ENCODE peak calls at places on chromosomes 1 and 21, in four cellular contexts. One of them, this sample, is unnamed.

GRCh38 chr1:160083968-160084770 is 2.8 kb downstream of the KCNJ9 start:
- DNase-seq in GM23338: peak
- DNase-seq in transverse colon: peak
- DNase-seq in GM12891: peak
- DNase-seq in this sample: peak

GRCh38 chr1:85502625-85503083 is 37.7 kb upstream of the DDAH1 start:
- DNase-seq in GM23338: peak
- DNase-seq in transverse colon: peak
- DNase-seq in GM12891: no peak
- DNase-seq in this sample: peak

GRCh38 chr1:10795305-10796021 is 983 bp downstream of the CASZ1 start:
- DNase-seq in GM23338: peak
- DNase-seq in transverse colon: peak
- DNase-seq in GM12891: no peak
- DNase-seq in this sample: peak

GRCh38 chr1:107548276-107548675 is 407.4 kb downstream of the NTNG1 start:
- DNase-seq in GM23338: no peak
- DNase-seq in transverse colon: no peak
- DNase-seq in GM12891: no peak
- DNase-seq in this sample: no peak

GRCh38 chr1:36128126-36128904 is 3.3 kb upstream of the COL8A2 start:
- DNase-seq in GM23338: no peak
- DNase-seq in transverse colon: no peak
- DNase-seq in GM12891: no peak
- DNase-seq in this sample: peak

GRCh38 chr21:43745772-43746517 is 27.0 kb downstream of the PDXK start:
- DNase-seq in GM23338: no peak
- DNase-seq in transverse colon: no peak
- DNase-seq in GM12891: no peak
- DNase-seq in this sample: no peak

GRCh38 chr1:153548722-153549695 is at the start of gene S100A3:
- DNase-seq in GM23338: no peak
- DNase-seq in transverse colon: peak
- DNase-seq in GM12891: no peak
- DNase-seq in this sample: no peak

GRCh38 chr1:70072239-70072751 is 133.1 kb downstream of the LRRC40 start:
- DNase-seq in GM23338: no peak
- DNase-seq in transverse colon: no peak
- DNase-seq in GM12891: no peak
- DNase-seq in this sample: no peak

GRCh38 chr1:233368106-233368783 is 40.7 kb downstream of the MAP3K21 start:
- DNase-seq in GM23338: no peak
- DNase-seq in transverse colon: no peak
- DNase-seq in GM12891: no peak
- DNase-seq in this sample: no peak

GRCh38 chr21:34797926-34798595 is 129.3 kb downstream of the CLIC6 start:
- DNase-seq in GM23338: no peak
- DNase-seq in transverse colon: no peak
- DNase-seq in GM12891: no peak
- DNase-seq in this sample: no peak

GRCh38 chr1:162233937-162234336 is 142.7 kb downstream of the SPATA46 start:
- DNase-seq in GM23338: no peak
- DNase-seq in transverse colon: no peak
- DNase-seq in GM12891: no peak
- DNase-seq in this sample: no peak

GRCh38 chr21:25506887-25507286 is 100.4 kb downstream of the MRPL39 start:
- DNase-seq in GM23338: no peak
- DNase-seq in transverse colon: no peak
- DNase-seq in GM12891: no peak
- DNase-seq in this sample: no peak

GRCh38 chr1:211259596-211260126 is 495 bp downstream of the RCOR3 start:
- DNase-seq in GM23338: peak
- DNase-seq in transverse colon: peak
- DNase-seq in GM12891: peak
- DNase-seq in this sample: peak

GRCh38 chr1:111274653-111275052 is 16.0 kb upstream of the CHIA start:
- DNase-seq in GM23338: no peak
- DNase-seq in transverse colon: no peak
- DNase-seq in GM12891: no peak
- DNase-seq in this sample: no peak

GRCh38 chr1:63624911-63625310 is 31.7 kb downstream of the PGM1 start:
- DNase-seq in GM23338: no peak
- DNase-seq in transverse colon: no peak
- DNase-seq in GM12891: no peak
- DNase-seq in this sample: no peak

GRCh38 chr1:179087665-179088064 is 5.8 kb downstream of the TOR3A start:
- DNase-seq in GM23338: peak
- DNase-seq in transverse colon: peak
- DNase-seq in GM12891: no peak
- DNase-seq in this sample: no peak

GRCh38 chr1:210363119-210363518 is 34.4 kb downstream of the HHAT start:
- DNase-seq in GM23338: no peak
- DNase-seq in transverse colon: no peak
- DNase-seq in GM12891: no peak
- DNase-seq in this sample: no peak

GRCh38 chr1:156961709-156962108 is 41.3 kb downstream of the LRRC71 start:
- DNase-seq in GM23338: peak
- DNase-seq in transverse colon: no peak
- DNase-seq in GM12891: no peak
- DNase-seq in this sample: no peak

GRCh38 chr1:33137800-33138199 is 44.0 kb downstream of the TRIM62 start:
- DNase-seq in GM23338: peak
- DNase-seq in transverse colon: no peak
- DNase-seq in GM12891: no peak
- DNase-seq in this sample: peak

GRCh38 chr1:175338447-175339135 is 146.0 kb upstream of the KIAA0040 start:
- DNase-seq in GM23338: peak
- DNase-seq in transverse colon: peak
- DNase-seq in GM12891: peak
- DNase-seq in this sample: peak

GRCh38 chr1:30706528-30706927 is 16.9 kb downstream of the MATN1 start:
- DNase-seq in GM23338: no peak
- DNase-seq in transverse colon: no peak
- DNase-seq in GM12891: no peak
- DNase-seq in this sample: no peak

GRCh38 chr1:234957330-234958065 is 171.1 kb downstream of the TOMM20 start:
- DNase-seq in GM23338: peak
- DNase-seq in transverse colon: peak
- DNase-seq in GM12891: no peak
- DNase-seq in this sample: no peak
- TF ChIP-seq POLR2AphosphoS5 in GM23338: no peak
- TF ChIP-seq POLR2AphosphoS5 in transverse colon: peak
- TF ChIP-seq POLR2AphosphoS5 in GM12891: no peak
- TF ChIP-seq POLR2AphosphoS5 in this sample: peak

DNA sequence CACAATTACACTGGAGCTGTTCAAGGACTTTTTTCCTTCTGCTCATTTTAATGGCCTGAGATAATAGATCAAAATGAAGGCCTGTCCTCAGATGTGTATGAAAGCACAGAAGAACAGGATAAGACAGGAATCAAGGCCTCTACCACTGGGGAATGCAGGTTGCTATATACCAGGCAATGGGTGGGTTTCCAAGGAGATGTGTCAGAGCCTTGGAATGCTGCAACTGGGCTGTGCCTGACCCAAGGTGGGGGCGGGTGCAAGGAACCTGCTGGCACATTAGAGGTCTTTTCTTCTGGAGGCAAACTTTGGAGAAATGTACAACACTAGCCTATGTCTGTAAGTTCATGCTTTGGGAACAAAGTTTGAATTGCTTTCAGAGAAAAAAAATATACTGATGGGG is 21.7 kb upstream of the LAMC2 start:
- DNase-seq in GM23338: peak
- DNase-seq in transverse colon: no peak
- DNase-seq in GM12891: no peak
- DNase-seq in this sample: no peak
- TF ChIP-seq POLR2AphosphoS5 in GM23338: no peak
- TF ChIP-seq POLR2AphosphoS5 in transverse colon: no peak
- TF ChIP-seq POLR2AphosphoS5 in GM12891: no peak
- TF ChIP-seq POLR2AphosphoS5 in this sample: no peak

DNA sequence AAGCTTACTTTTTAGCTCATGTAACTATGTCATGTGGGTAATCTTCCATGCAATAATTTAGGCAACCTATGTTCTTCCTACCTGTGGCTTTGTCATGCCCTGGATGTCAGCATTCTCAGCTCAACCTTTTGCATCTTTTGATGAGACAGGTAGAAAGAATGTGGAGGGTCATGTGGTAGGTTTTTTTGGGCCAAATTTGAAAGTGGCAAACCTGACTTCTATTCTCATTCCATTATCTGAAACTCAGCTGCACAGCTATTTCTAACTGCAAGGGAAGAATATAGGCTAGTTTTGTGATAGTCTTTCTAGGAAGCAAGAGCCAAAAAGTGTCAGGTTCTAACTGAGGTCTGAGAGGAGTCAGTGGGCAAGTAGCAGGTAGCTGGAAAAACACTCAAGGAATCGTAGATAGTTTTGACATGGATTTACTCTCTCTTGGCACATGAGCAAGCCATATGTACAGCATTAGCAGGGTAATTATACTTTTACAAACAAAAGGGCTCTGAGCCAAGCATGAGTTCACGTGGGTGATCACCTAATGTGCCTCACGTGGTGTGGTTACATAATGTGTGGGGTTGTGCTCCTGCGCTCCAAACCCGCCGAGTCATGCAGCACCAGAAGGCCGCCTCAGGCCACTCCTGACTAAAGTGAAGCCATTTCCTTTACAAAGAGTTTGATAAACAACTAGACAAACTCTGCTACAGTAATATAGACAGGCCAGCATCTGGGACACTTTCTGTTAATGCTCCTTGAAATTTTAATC is 1013.8 kb downstream of the PLA2G4A start:
- DNase-seq in GM23338: peak
- DNase-seq in transverse colon: no peak
- DNase-seq in GM12891: no peak
- DNase-seq in this sample: no peak
- TF ChIP-seq POLR2AphosphoS5 in GM23338: no peak
- TF ChIP-seq POLR2AphosphoS5 in transverse colon: no peak
- TF ChIP-seq POLR2AphosphoS5 in GM12891: no peak
- TF ChIP-seq POLR2AphosphoS5 in this sample: no peak

DNA sequence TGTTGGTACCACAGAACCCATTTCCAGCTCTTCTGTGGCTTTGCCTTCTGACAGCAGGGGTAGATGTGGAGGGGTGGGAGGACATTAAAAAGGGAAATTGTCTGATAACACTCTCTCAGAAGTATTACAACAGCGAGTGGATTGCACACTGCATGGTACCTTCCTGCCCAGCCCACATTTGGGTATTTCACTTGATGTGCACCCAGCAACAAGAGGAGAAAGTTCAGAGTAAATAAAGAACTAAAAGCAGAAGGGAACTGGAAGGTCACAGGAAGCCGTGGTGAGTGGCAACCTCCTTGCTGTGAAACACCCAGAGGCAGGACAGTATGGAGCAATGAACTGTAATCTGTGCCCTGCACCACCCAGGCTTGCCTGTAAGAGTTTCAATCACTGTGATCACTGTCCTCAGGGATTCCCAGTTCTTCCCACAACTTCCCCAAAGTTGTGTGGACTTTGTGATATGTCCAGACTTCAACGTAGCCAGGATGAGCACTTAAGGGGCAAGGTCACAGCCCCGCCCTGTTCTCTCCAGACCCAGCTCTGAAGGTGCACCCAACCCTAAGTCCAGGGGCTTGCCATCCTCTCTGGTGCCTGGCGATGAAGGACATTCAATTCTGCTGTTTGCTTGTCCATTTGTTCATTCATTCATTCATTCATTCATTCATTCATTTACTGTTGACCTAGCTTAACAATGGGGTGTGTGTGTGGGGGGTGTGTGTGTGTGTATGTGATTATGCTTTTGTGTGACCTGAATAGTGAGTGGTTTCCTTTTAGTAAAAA is 18.7 kb upstream of the F5 start:
- DNase-seq in GM23338: no peak
- DNase-seq in transverse colon: no peak
- DNase-seq in GM12891: no peak
- DNase-seq in this sample: no peak
- TF ChIP-seq POLR2AphosphoS5 in GM23338: no peak
- TF ChIP-seq POLR2AphosphoS5 in transverse colon: no peak
- TF ChIP-seq POLR2AphosphoS5 in GM12891: no peak
- TF ChIP-seq POLR2AphosphoS5 in this sample: no peak

This sample was measured in SK-N-SH.